ENCODE peak calls at places on chromosomes 11 and 22, in four cellular contexts. One of them, this sample, is unnamed.

GRCh38 chr11:106470230-106470629 is 392.8 kb downstream of the AASDHPPT start:
- DNase-seq in Peyer's patch: no peak
- DNase-seq in mesothelial cell of epicardium: no peak
- DNase-seq in sigmoid colon: no peak
- DNase-seq in this sample: no peak

GRCh38 chr11:2825886-2826678 is 59.5 kb downstream of the CDKN1C start:
- DNase-seq in Peyer's patch: no peak
- DNase-seq in mesothelial cell of epicardium: no peak
- DNase-seq in sigmoid colon: peak
- DNase-seq in this sample: no peak

GRCh38 chr11:375065-376025 is 6.0 kb downstream of the B4GALNT4 start:
- DNase-seq in Peyer's patch: no peak
- DNase-seq in mesothelial cell of epicardium: no peak
- DNase-seq in sigmoid colon: no peak
- DNase-seq in this sample: no peak

GRCh38 chr22:24466831-24467249 is 28.3 kb upstream of the UPB1 start:
- DNase-seq in Peyer's patch: no peak
- DNase-seq in mesothelial cell of epicardium: no peak
- DNase-seq in sigmoid colon: no peak
- DNase-seq in this sample: no peak

GRCh38 chr11:86674965-86675364 is 2.5 kb upstream of the ME3 start:
- DNase-seq in Peyer's patch: no peak
- DNase-seq in mesothelial cell of epicardium: no peak
- DNase-seq in sigmoid colon: no peak
- DNase-seq in this sample: no peak

GRCh38 chr11:59754494-59754858 is 700 bp upstream of the STX3 start:
- DNase-seq in Peyer's patch: peak
- DNase-seq in mesothelial cell of epicardium: no peak
- DNase-seq in sigmoid colon: no peak
- DNase-seq in this sample: peak

GRCh38 chr11:33116535-33116934 is 44.7 kb downstream of the CSTF3 start:
- DNase-seq in Peyer's patch: no peak
- DNase-seq in mesothelial cell of epicardium: no peak
- DNase-seq in sigmoid colon: no peak
- DNase-seq in this sample: no peak

GRCh38 chr22:27311666-27312566 is 489.6 kb downstream of the MN1 start:
- DNase-seq in Peyer's patch: no peak
- DNase-seq in mesothelial cell of epicardium: no peak
- DNase-seq in sigmoid colon: no peak
- DNase-seq in this sample: no peak

GRCh38 chr22:40009953-40010751 is 15.4 kb downstream of the FAM83F start:
- DNase-seq in Peyer's patch: peak
- DNase-seq in mesothelial cell of epicardium: no peak
- DNase-seq in sigmoid colon: no peak
- DNase-seq in this sample: no peak

GRCh38 chr11:115869780-115870431 is 365.7 kb upstream of the CADM1 start:
- DNase-seq in Peyer's patch: no peak
- DNase-seq in mesothelial cell of epicardium: no peak
- DNase-seq in sigmoid colon: no peak
- DNase-seq in this sample: no peak

GRCh38 chr11:46942172-46942571 is 5.6 kb downstream of the CSTPP1 start:
- DNase-seq in Peyer's patch: peak
- DNase-seq in mesothelial cell of epicardium: no peak
- DNase-seq in sigmoid colon: no peak
- DNase-seq in this sample: no peak

DNA sequence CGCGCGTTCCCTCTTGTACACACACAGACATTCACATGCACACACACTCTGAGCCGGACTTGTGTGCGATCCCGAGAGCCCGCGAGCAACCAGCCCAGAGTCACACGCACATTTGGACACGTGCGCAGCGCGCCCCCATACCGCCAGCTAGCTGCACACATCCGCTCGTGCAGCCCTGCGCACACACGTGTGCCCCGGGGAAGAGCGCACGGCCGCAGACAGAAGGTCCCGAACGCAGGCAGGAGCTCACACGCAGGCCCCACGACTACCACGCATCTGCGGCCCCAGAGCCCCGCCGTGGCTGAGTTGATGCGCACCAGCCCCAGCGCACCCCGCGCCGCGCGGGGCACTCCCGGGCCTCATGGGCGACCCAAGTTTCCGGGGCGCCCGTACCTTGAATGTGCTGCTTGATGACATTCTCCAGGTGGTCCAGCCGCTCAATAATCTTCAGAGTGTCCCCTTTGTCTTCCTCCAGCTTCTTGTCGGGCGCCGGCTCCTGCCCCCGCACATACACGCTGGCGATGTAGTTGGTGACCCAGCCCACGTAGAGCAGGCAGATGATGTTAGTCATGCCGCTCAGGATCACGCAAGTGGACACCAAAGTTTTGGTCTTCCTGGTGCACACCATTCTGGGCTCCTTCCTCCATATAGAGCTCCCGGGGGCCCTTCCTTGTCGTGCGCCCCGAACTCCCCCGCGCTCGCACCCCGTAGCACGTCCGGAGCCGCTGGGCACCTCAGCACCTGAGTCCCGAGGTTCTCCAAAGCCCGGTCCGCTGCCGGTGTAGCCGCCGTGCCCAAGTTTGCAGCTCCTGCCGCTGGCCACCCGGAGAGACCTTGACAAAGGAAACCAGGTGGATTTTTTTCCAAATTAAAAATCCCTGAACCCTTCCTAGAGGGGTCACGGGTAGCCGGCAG is 582 bp downstream of the GALNT18 start:
- DNase-seq in Peyer's patch: no peak
- DNase-seq in mesothelial cell of epicardium: no peak
- DNase-seq in sigmoid colon: peak
- DNase-seq in this sample: no peak
- TF ChIP-seq CTCF in Peyer's patch: no peak
- TF ChIP-seq CTCF in mesothelial cell of epicardium: no peak
- TF ChIP-seq CTCF in sigmoid colon: no peak
- TF ChIP-seq CTCF in this sample: no peak

GRCh38 chr11:114031599-114032320 is 27.8 kb upstream of the ZBTB16 start:
- DNase-seq in Peyer's patch: no peak
- DNase-seq in mesothelial cell of epicardium: no peak
- DNase-seq in sigmoid colon: no peak
- DNase-seq in this sample: no peak

GRCh38 chr11:114025329-114025907 is 34.1 kb upstream of the ZBTB16 start:
- DNase-seq in Peyer's patch: no peak
- DNase-seq in mesothelial cell of epicardium: no peak
- DNase-seq in sigmoid colon: no peak
- DNase-seq in this sample: no peak

GRCh38 chr11:114027941-114028340 is 31.6 kb upstream of the ZBTB16 start:
- DNase-seq in Peyer's patch: no peak
- DNase-seq in mesothelial cell of epicardium: no peak
- DNase-seq in sigmoid colon: no peak
- DNase-seq in this sample: no peak

GRCh38 chr11:114027396-114027795 is 32.1 kb upstream of the ZBTB16 start:
- DNase-seq in Peyer's patch: no peak
- DNase-seq in mesothelial cell of epicardium: no peak
- DNase-seq in sigmoid colon: peak
- DNase-seq in this sample: no peak

GRCh38 chr11:114026355-114026754 is 33.2 kb upstream of the ZBTB16 start:
- DNase-seq in Peyer's patch: no peak
- DNase-seq in mesothelial cell of epicardium: no peak
- DNase-seq in sigmoid colon: no peak
- DNase-seq in this sample: no peak
- TF ChIP-seq CTCF in Peyer's patch: no peak
- TF ChIP-seq CTCF in mesothelial cell of epicardium: no peak
- TF ChIP-seq CTCF in sigmoid colon: no peak
- TF ChIP-seq CTCF in this sample: no peak

GRCh38 chr11:121473064-121473777 is 20.5 kb upstream of the SORL1-AS1 start:
- DNase-seq in Peyer's patch: no peak
- DNase-seq in mesothelial cell of epicardium: no peak
- DNase-seq in sigmoid colon: no peak
- DNase-seq in this sample: no peak
- TF ChIP-seq CTCF in Peyer's patch: no peak
- TF ChIP-seq CTCF in mesothelial cell of epicardium: no peak
- TF ChIP-seq CTCF in sigmoid colon: no peak
- TF ChIP-seq CTCF in this sample: no peak

DNA sequence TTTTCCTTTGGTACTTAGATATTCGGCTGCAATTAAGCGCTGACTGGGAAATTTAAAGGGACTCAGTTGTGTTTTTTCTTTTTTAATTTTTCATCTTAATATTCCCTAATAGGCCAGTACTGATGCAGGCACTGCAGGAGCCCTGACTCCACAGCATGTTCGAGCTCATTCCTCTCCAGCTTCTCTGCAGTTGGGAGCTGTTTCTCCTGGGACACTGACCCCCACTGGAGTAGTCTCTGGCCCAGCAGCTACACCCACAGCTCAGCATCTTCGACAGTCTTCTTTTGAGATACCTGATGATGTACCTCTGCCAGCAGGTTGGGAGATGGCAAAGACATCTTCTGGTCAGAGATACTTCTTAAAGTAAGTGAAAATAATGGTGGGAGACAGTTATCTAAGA is 3.8 kb downstream of the YAP1 start:
- DNase-seq in Peyer's patch: no peak
- DNase-seq in mesothelial cell of epicardium: no peak
- DNase-seq in sigmoid colon: no peak
- DNase-seq in this sample: no peak
- TF ChIP-seq CTCF in Peyer's patch: no peak
- TF ChIP-seq CTCF in mesothelial cell of epicardium: no peak
- TF ChIP-seq CTCF in sigmoid colon: no peak
- TF ChIP-seq CTCF in this sample: no peak

DNA sequence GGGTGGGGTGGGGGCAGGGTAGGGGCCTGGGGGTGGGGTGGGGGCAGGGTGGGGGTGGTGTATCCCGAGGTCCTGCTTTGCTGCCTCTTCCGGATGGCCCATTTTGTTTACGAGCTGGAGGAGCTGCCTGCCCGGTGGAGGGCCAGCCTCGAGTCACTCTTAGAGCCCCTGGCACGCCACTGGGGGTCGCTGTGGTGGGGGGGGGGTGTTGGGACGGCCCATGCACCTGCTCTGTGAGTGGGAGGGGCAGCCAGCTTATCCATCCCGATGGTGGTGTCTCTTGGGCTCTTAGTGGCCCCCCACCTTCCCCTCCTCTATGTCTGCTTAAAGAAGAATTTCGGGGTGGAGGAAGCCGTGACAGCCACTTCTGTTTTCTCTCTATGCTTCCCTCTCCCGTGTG is 24.6 kb downstream of the MRGPRD start:
- DNase-seq in Peyer's patch: no peak
- DNase-seq in mesothelial cell of epicardium: no peak
- DNase-seq in sigmoid colon: peak
- DNase-seq in this sample: no peak
- TF ChIP-seq CTCF in Peyer's patch: no peak
- TF ChIP-seq CTCF in mesothelial cell of epicardium: no peak
- TF ChIP-seq CTCF in sigmoid colon: no peak
- TF ChIP-seq CTCF in this sample: no peak

DNA sequence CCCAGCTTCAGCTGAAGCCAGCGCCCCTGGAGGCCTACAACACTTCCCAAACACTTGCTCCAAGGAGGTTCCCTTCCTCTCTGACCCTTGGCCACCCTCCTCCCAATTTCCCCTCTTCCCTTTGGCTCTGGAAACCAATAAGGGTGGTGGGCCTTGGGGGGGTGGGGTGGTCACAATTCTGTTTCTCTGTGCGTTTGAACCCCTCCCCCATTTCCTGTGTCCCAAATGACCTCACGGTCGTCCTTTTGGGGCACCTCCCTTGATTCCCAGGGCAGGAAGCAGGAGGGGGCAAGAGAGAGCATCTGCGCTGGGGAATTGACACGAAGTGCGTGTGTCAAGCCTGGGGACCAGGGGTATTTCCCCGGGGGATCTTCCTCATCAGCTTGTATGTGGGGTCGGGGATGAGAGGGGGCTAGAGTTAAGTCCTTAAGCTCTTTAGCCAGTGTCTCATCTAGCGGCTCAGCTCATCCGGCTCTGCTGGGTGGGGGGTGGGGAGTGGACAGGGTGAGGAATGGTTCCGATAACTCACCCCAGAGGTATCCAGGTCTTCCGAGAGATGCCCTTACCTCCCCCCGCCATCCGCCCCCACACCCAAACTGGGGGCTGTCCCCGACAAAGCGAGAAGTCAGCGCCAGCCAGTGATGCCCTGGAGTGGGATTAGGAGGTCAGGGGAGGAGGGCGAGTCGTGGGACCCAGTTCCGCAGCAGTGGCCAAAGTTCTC is 629 bp downstream of the ESAM start:
- DNase-seq in Peyer's patch: no peak
- DNase-seq in mesothelial cell of epicardium: no peak
- DNase-seq in sigmoid colon: no peak
- DNase-seq in this sample: no peak
- TF ChIP-seq CTCF in Peyer's patch: no peak
- TF ChIP-seq CTCF in mesothelial cell of epicardium: no peak
- TF ChIP-seq CTCF in sigmoid colon: no peak
- TF ChIP-seq CTCF in this sample: no peak

GRCh38 chr11:14972581-14973490 is 685 bp upstream of the CALCA start:
- DNase-seq in Peyer's patch: no peak
- DNase-seq in mesothelial cell of epicardium: no peak
- DNase-seq in sigmoid colon: no peak
- DNase-seq in this sample: no peak

GRCh38 chr11:14973621-14974020 is 1.5 kb upstream of the CALCA start:
- DNase-seq in Peyer's patch: no peak
- DNase-seq in mesothelial cell of epicardium: no peak
- DNase-seq in sigmoid colon: peak
- DNase-seq in this sample: peak

GRCh38 chr11:14977481-14977880 is 5.3 kb upstream of the CALCA start:
- DNase-seq in Peyer's patch: no peak
- DNase-seq in mesothelial cell of epicardium: no peak
- DNase-seq in sigmoid colon: no peak
- DNase-seq in this sample: no peak

GRCh38 chr11:14974021-14974698 is 2.0 kb upstream of the CALCA start:
- DNase-seq in Peyer's patch: no peak
- DNase-seq in mesothelial cell of epicardium: no peak
- DNase-seq in sigmoid colon: no peak
- DNase-seq in this sample: no peak

GRCh38 chr11:14974723-14975587 is 2.8 kb upstream of the CALCA start:
- DNase-seq in Peyer's patch: peak
- DNase-seq in mesothelial cell of epicardium: no peak
- DNase-seq in sigmoid colon: no peak
- DNase-seq in this sample: no peak
- TF ChIP-seq CTCF in Peyer's patch: no peak
- TF ChIP-seq CTCF in mesothelial cell of epicardium: peak
- TF ChIP-seq CTCF in sigmoid colon: no peak
- TF ChIP-seq CTCF in this sample: no peak

DNA sequence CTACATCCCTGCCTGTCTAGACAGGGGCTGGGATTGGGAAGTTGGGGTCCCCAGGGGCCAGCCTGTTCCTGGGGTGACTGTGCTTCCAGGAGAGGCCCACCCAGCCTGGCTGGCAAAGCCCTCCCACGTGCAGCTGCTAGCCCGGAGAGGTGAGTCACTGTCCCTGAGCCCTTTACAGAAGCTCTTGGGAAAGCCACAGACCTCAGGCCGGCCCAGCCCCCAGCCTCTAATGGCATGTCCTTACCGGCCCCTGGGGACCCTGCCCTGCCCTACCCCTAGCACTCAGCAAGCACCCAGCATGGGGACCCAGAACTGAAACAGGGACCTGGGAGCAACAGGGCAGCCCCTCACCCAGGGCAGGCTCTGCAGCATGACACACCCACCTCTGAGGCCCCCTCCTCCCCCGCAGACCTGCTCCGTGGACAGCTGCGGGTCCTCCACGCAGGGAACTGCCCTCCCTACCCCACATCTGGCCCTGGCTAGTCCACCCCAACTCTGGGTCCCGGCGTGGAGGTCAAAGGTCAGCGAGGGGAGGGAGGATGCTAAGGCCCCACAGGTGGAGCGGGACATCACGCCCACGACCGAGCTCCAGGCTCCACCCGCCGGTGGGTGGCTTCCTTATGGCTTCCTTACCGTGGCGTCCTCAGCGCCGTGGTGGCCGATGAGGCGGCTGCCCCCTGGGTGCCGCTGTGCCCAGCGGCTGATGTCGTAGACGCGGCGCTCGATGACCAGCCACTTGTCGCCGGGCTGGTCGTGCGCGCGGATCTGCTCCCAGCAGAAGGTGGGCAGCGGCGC is 612 bp downstream of the FADS3 start:
- DNase-seq in Peyer's patch: peak
- DNase-seq in mesothelial cell of epicardium: no peak
- DNase-seq in sigmoid colon: peak
- DNase-seq in this sample: peak
- TF ChIP-seq CTCF in Peyer's patch: no peak
- TF ChIP-seq CTCF in mesothelial cell of epicardium: no peak
- TF ChIP-seq CTCF in sigmoid colon: no peak
- TF ChIP-seq CTCF in this sample: no peak